ENCODE peak calls at places on chromosomes 4 and X, in nine cellular contexts. One of them, this sample, is unnamed.

GRCh38 chrX:103453655-103454054 is 65.6 kb downstream of the RAB40A start:
- DNase-seq in RCC 7860: no peak
- DNase-seq in upper lobe of right lung: no peak
- DNase-seq in endothelial cell of umbilical vein: peak; percentile 93
- DNase-seq in fibroblast of the conjunctiva: peak; percentile 93
- DNase-seq in GM19239: no peak
- DNase-seq in activated CD4-positive, alpha-beta T cell treated with anti-CD3 and anti-CD28 coated beads, Interleukin-2, amount 50 U/mL, for 48 hours: no peak
- DNase-seq in NCI-H1092 treated with DMSO at 0.1 percent for 48 hours: no peak
- DNase-seq in stimulated activated CD8-positive, alpha-beta memory T cell treated with anti-CD3 and anti-CD28 coated beads, Interleukin-7, amount 100 ng/mL, for 48 hours: no peak
- DNase-seq in this sample: no peak

GRCh38 chr4:185682236-185682635 is 129.8 kb downstream of the SORBS2 start:
- DNase-seq in RCC 7860: peak; percentile 39
- DNase-seq in upper lobe of right lung: no peak
- DNase-seq in endothelial cell of umbilical vein: peak; percentile 35
- DNase-seq in fibroblast of the conjunctiva: no peak
- DNase-seq in GM19239: no peak
- DNase-seq in activated CD4-positive, alpha-beta T cell treated with anti-CD3 and anti-CD28 coated beads, Interleukin-2, amount 50 U/mL, for 48 hours: no peak
- DNase-seq in NCI-H1092 treated with DMSO at 0.1 percent for 48 hours: no peak
- DNase-seq in stimulated activated CD8-positive, alpha-beta memory T cell treated with anti-CD3 and anti-CD28 coated beads, Interleukin-7, amount 100 ng/mL, for 48 hours: no peak
- DNase-seq in this sample: no peak

GRCh38 chr4:154658680-154659402 is 46.4 kb upstream of the FGG start:
- DNase-seq in RCC 7860: no peak
- DNase-seq in upper lobe of right lung: no peak
- DNase-seq in endothelial cell of umbilical vein: no peak
- DNase-seq in fibroblast of the conjunctiva: no peak
- DNase-seq in GM19239: no peak
- DNase-seq in activated CD4-positive, alpha-beta T cell treated with anti-CD3 and anti-CD28 coated beads, Interleukin-2, amount 50 U/mL, for 48 hours: no peak
- DNase-seq in NCI-H1092 treated with DMSO at 0.1 percent for 48 hours: no peak
- DNase-seq in stimulated activated CD8-positive, alpha-beta memory T cell treated with anti-CD3 and anti-CD28 coated beads, Interleukin-7, amount 100 ng/mL, for 48 hours: no peak
- DNase-seq in this sample: no peak

GRCh38 chr4:10457255-10457801 is at the start of gene ZNF518B:
- DNase-seq in RCC 7860: no peak
- DNase-seq in upper lobe of right lung: peak; percentile 87
- DNase-seq in endothelial cell of umbilical vein: peak; percentile 66
- DNase-seq in fibroblast of the conjunctiva: peak; percentile 37
- DNase-seq in GM19239: peak; percentile 84
- DNase-seq in activated CD4-positive, alpha-beta T cell treated with anti-CD3 and anti-CD28 coated beads, Interleukin-2, amount 50 U/mL, for 48 hours: peak; percentile 78
- DNase-seq in NCI-H1092 treated with DMSO at 0.1 percent for 48 hours: peak; percentile 49
- DNase-seq in stimulated activated CD8-positive, alpha-beta memory T cell treated with anti-CD3 and anti-CD28 coated beads, Interleukin-7, amount 100 ng/mL, for 48 hours: peak; percentile 66
- DNase-seq in this sample: no peak

GRCh38 chrX:20595928-20596550 is 329.3 kb upstream of the RPS6KA3 start:
- DNase-seq in RCC 7860: peak; percentile 43
- DNase-seq in upper lobe of right lung: no peak
- DNase-seq in endothelial cell of umbilical vein: no peak
- DNase-seq in fibroblast of the conjunctiva: no peak
- DNase-seq in GM19239: no peak
- DNase-seq in activated CD4-positive, alpha-beta T cell treated with anti-CD3 and anti-CD28 coated beads, Interleukin-2, amount 50 U/mL, for 48 hours: peak; percentile 58
- DNase-seq in NCI-H1092 treated with DMSO at 0.1 percent for 48 hours: no peak
- DNase-seq in stimulated activated CD8-positive, alpha-beta memory T cell treated with anti-CD3 and anti-CD28 coated beads, Interleukin-7, amount 100 ng/mL, for 48 hours: peak; percentile 37
- DNase-seq in this sample: no peak

GRCh38 chrX:77749695-77750094 is 36.3 kb downstream of the ATRX start:
- DNase-seq in RCC 7860: peak; percentile 41
- DNase-seq in upper lobe of right lung: no peak
- DNase-seq in endothelial cell of umbilical vein: no peak
- DNase-seq in fibroblast of the conjunctiva: peak; percentile 10
- DNase-seq in GM19239: no peak
- DNase-seq in activated CD4-positive, alpha-beta T cell treated with anti-CD3 and anti-CD28 coated beads, Interleukin-2, amount 50 U/mL, for 48 hours: no peak
- DNase-seq in NCI-H1092 treated with DMSO at 0.1 percent for 48 hours: no peak
- DNase-seq in stimulated activated CD8-positive, alpha-beta memory T cell treated with anti-CD3 and anti-CD28 coated beads, Interleukin-7, amount 100 ng/mL, for 48 hours: no peak
- DNase-seq in this sample: no peak

GRCh38 chr4:17726911-17727310 is 54.5 kb downstream of the FAM184B start:
- DNase-seq in RCC 7860: no peak
- DNase-seq in upper lobe of right lung: no peak
- DNase-seq in endothelial cell of umbilical vein: no peak
- DNase-seq in fibroblast of the conjunctiva: no peak
- DNase-seq in GM19239: no peak
- DNase-seq in activated CD4-positive, alpha-beta T cell treated with anti-CD3 and anti-CD28 coated beads, Interleukin-2, amount 50 U/mL, for 48 hours: no peak
- DNase-seq in NCI-H1092 treated with DMSO at 0.1 percent for 48 hours: no peak
- DNase-seq in stimulated activated CD8-positive, alpha-beta memory T cell treated with anti-CD3 and anti-CD28 coated beads, Interleukin-7, amount 100 ng/mL, for 48 hours: no peak
- DNase-seq in this sample: no peak

GRCh38 chr4:52103314-52103713 is 52.2 kb downstream of the SPATA18 start:
- DNase-seq in RCC 7860: no peak
- DNase-seq in upper lobe of right lung: no peak
- DNase-seq in endothelial cell of umbilical vein: peak; percentile 7
- DNase-seq in fibroblast of the conjunctiva: no peak
- DNase-seq in GM19239: no peak
- DNase-seq in activated CD4-positive, alpha-beta T cell treated with anti-CD3 and anti-CD28 coated beads, Interleukin-2, amount 50 U/mL, for 48 hours: no peak
- DNase-seq in NCI-H1092 treated with DMSO at 0.1 percent for 48 hours: peak; percentile 20
- DNase-seq in stimulated activated CD8-positive, alpha-beta memory T cell treated with anti-CD3 and anti-CD28 coated beads, Interleukin-7, amount 100 ng/mL, for 48 hours: no peak
- DNase-seq in this sample: no peak

GRCh38 chr4:2419814-2420213 is 1.1 kb downstream of the CFAP99 start:
- DNase-seq in RCC 7860: no peak
- DNase-seq in upper lobe of right lung: peak; percentile 65
- DNase-seq in endothelial cell of umbilical vein: no peak
- DNase-seq in fibroblast of the conjunctiva: no peak
- DNase-seq in GM19239: no peak
- DNase-seq in activated CD4-positive, alpha-beta T cell treated with anti-CD3 and anti-CD28 coated beads, Interleukin-2, amount 50 U/mL, for 48 hours: no peak
- DNase-seq in NCI-H1092 treated with DMSO at 0.1 percent for 48 hours: no peak
- DNase-seq in stimulated activated CD8-positive, alpha-beta memory T cell treated with anti-CD3 and anti-CD28 coated beads, Interleukin-7, amount 100 ng/mL, for 48 hours: no peak
- DNase-seq in this sample: no peak

GRCh38 chrX:68175569-68175968 is 257.7 kb downstream of the OPHN1 start:
- DNase-seq in RCC 7860: no peak
- DNase-seq in upper lobe of right lung: no peak
- DNase-seq in endothelial cell of umbilical vein: no peak
- DNase-seq in fibroblast of the conjunctiva: no peak
- DNase-seq in GM19239: no peak
- DNase-seq in activated CD4-positive, alpha-beta T cell treated with anti-CD3 and anti-CD28 coated beads, Interleukin-2, amount 50 U/mL, for 48 hours: no peak
- DNase-seq in NCI-H1092 treated with DMSO at 0.1 percent for 48 hours: no peak
- DNase-seq in stimulated activated CD8-positive, alpha-beta memory T cell treated with anti-CD3 and anti-CD28 coated beads, Interleukin-7, amount 100 ng/mL, for 48 hours: no peak
- DNase-seq in this sample: no peak

GRCh38 chr4:156934259-156934635 is 37.4 kb downstream of the PDGFC start:
- DNase-seq in RCC 7860: no peak
- DNase-seq in upper lobe of right lung: no peak
- DNase-seq in endothelial cell of umbilical vein: no peak
- DNase-seq in fibroblast of the conjunctiva: no peak
- DNase-seq in GM19239: no peak
- DNase-seq in activated CD4-positive, alpha-beta T cell treated with anti-CD3 and anti-CD28 coated beads, Interleukin-2, amount 50 U/mL, for 48 hours: no peak
- DNase-seq in NCI-H1092 treated with DMSO at 0.1 percent for 48 hours: no peak
- DNase-seq in stimulated activated CD8-positive, alpha-beta memory T cell treated with anti-CD3 and anti-CD28 coated beads, Interleukin-7, amount 100 ng/mL, for 48 hours: no peak
- DNase-seq in this sample: no peak

GRCh38 chr4:112038861-112039260 is 106.4 kb upstream of the FAM241A start:
- DNase-seq in RCC 7860: peak; percentile 24
- DNase-seq in upper lobe of right lung: no peak
- DNase-seq in endothelial cell of umbilical vein: no peak
- DNase-seq in fibroblast of the conjunctiva: no peak
- DNase-seq in GM19239: no peak
- DNase-seq in activated CD4-positive, alpha-beta T cell treated with anti-CD3 and anti-CD28 coated beads, Interleukin-2, amount 50 U/mL, for 48 hours: no peak
- DNase-seq in NCI-H1092 treated with DMSO at 0.1 percent for 48 hours: no peak
- DNase-seq in stimulated activated CD8-positive, alpha-beta memory T cell treated with anti-CD3 and anti-CD28 coated beads, Interleukin-7, amount 100 ng/mL, for 48 hours: no peak
- DNase-seq in this sample: no peak

GRCh38 chr4:23884261-23884660 is 5.6 kb downstream of the PPARGC1A start:
- DNase-seq in RCC 7860: no peak
- DNase-seq in upper lobe of right lung: no peak
- DNase-seq in endothelial cell of umbilical vein: no peak
- DNase-seq in fibroblast of the conjunctiva: no peak
- DNase-seq in GM19239: no peak
- DNase-seq in activated CD4-positive, alpha-beta T cell treated with anti-CD3 and anti-CD28 coated beads, Interleukin-2, amount 50 U/mL, for 48 hours: no peak
- DNase-seq in NCI-H1092 treated with DMSO at 0.1 percent for 48 hours: no peak
- DNase-seq in stimulated activated CD8-positive, alpha-beta memory T cell treated with anti-CD3 and anti-CD28 coated beads, Interleukin-7, amount 100 ng/mL, for 48 hours: no peak
- DNase-seq in this sample: no peak

GRCh38 chrX:38651625-38652601 is 90.6 kb downstream of the TSPAN7 start:
- DNase-seq in RCC 7860: no peak
- DNase-seq in upper lobe of right lung: no peak
- DNase-seq in endothelial cell of umbilical vein: no peak
- DNase-seq in fibroblast of the conjunctiva: no peak
- DNase-seq in GM19239: no peak
- DNase-seq in activated CD4-positive, alpha-beta T cell treated with anti-CD3 and anti-CD28 coated beads, Interleukin-2, amount 50 U/mL, for 48 hours: no peak
- DNase-seq in NCI-H1092 treated with DMSO at 0.1 percent for 48 hours: no peak
- DNase-seq in stimulated activated CD8-positive, alpha-beta memory T cell treated with anti-CD3 and anti-CD28 coated beads, Interleukin-7, amount 100 ng/mL, for 48 hours: no peak
- DNase-seq in this sample: no peak

GRCh38 chrX:9926002-9926401 is 41.2 kb upstream of the CLDN34 start:
- DNase-seq in RCC 7860: no peak
- DNase-seq in upper lobe of right lung: no peak
- DNase-seq in endothelial cell of umbilical vein: no peak
- DNase-seq in fibroblast of the conjunctiva: no peak
- DNase-seq in GM19239: no peak
- DNase-seq in activated CD4-positive, alpha-beta T cell treated with anti-CD3 and anti-CD28 coated beads, Interleukin-2, amount 50 U/mL, for 48 hours: no peak
- DNase-seq in NCI-H1092 treated with DMSO at 0.1 percent for 48 hours: no peak
- DNase-seq in stimulated activated CD8-positive, alpha-beta memory T cell treated with anti-CD3 and anti-CD28 coated beads, Interleukin-7, amount 100 ng/mL, for 48 hours: no peak
- DNase-seq in this sample: no peak

GRCh38 chr4:67549123-67549522 is 3.8 kb upstream of the CENPC start:
- DNase-seq in RCC 7860: no peak
- DNase-seq in upper lobe of right lung: no peak
- DNase-seq in endothelial cell of umbilical vein: peak; percentile 59
- DNase-seq in fibroblast of the conjunctiva: no peak
- DNase-seq in GM19239: no peak
- DNase-seq in activated CD4-positive, alpha-beta T cell treated with anti-CD3 and anti-CD28 coated beads, Interleukin-2, amount 50 U/mL, for 48 hours: no peak
- DNase-seq in NCI-H1092 treated with DMSO at 0.1 percent for 48 hours: peak; percentile 59
- DNase-seq in stimulated activated CD8-positive, alpha-beta memory T cell treated with anti-CD3 and anti-CD28 coated beads, Interleukin-7, amount 100 ng/mL, for 48 hours: no peak
- DNase-seq in this sample: no peak

GRCh38 chr4:2497324-2497723 is 28.4 kb downstream of the RNF4 start:
- DNase-seq in RCC 7860: no peak
- DNase-seq in upper lobe of right lung: no peak
- DNase-seq in endothelial cell of umbilical vein: no peak
- DNase-seq in fibroblast of the conjunctiva: no peak
- DNase-seq in GM19239: no peak
- DNase-seq in activated CD4-positive, alpha-beta T cell treated with anti-CD3 and anti-CD28 coated beads, Interleukin-2, amount 50 U/mL, for 48 hours: no peak
- DNase-seq in NCI-H1092 treated with DMSO at 0.1 percent for 48 hours: no peak
- DNase-seq in stimulated activated CD8-positive, alpha-beta memory T cell treated with anti-CD3 and anti-CD28 coated beads, Interleukin-7, amount 100 ng/mL, for 48 hours: no peak
- DNase-seq in this sample: no peak

GRCh38 chrX:80876877-80877276 is 67.2 kb upstream of the BRWD3 start:
- DNase-seq in RCC 7860: peak; percentile 5
- DNase-seq in upper lobe of right lung: no peak
- DNase-seq in endothelial cell of umbilical vein: peak; percentile 8
- DNase-seq in fibroblast of the conjunctiva: peak; percentile 27
- DNase-seq in GM19239: peak; percentile 1
- DNase-seq in activated CD4-positive, alpha-beta T cell treated with anti-CD3 and anti-CD28 coated beads, Interleukin-2, amount 50 U/mL, for 48 hours: no peak
- DNase-seq in NCI-H1092 treated with DMSO at 0.1 percent for 48 hours: peak; percentile 19
- DNase-seq in stimulated activated CD8-positive, alpha-beta memory T cell treated with anti-CD3 and anti-CD28 coated beads, Interleukin-7, amount 100 ng/mL, for 48 hours: no peak
- DNase-seq in this sample: peak; percentile 24

GRCh38 chr4:38099908-38100407 is 139.8 kb downstream of the PTTG2 start:
- DNase-seq in RCC 7860: no peak
- DNase-seq in upper lobe of right lung: no peak
- DNase-seq in endothelial cell of umbilical vein: peak; percentile 84
- DNase-seq in fibroblast of the conjunctiva: no peak
- DNase-seq in GM19239: no peak
- DNase-seq in activated CD4-positive, alpha-beta T cell treated with anti-CD3 and anti-CD28 coated beads, Interleukin-2, amount 50 U/mL, for 48 hours: no peak
- DNase-seq in NCI-H1092 treated with DMSO at 0.1 percent for 48 hours: no peak
- DNase-seq in stimulated activated CD8-positive, alpha-beta memory T cell treated with anti-CD3 and anti-CD28 coated beads, Interleukin-7, amount 100 ng/mL, for 48 hours: no peak
- DNase-seq in this sample: no peak

GRCh38 chr4:105306158-105306781 is 159.6 kb downstream of the TET2 start:
- DNase-seq in RCC 7860: peak; percentile 6
- DNase-seq in upper lobe of right lung: peak; percentile 58
- DNase-seq in endothelial cell of umbilical vein: no peak
- DNase-seq in fibroblast of the conjunctiva: no peak
- DNase-seq in GM19239: peak; percentile 30
- DNase-seq in activated CD4-positive, alpha-beta T cell treated with anti-CD3 and anti-CD28 coated beads, Interleukin-2, amount 50 U/mL, for 48 hours: peak; percentile 71
- DNase-seq in NCI-H1092 treated with DMSO at 0.1 percent for 48 hours: no peak
- DNase-seq in stimulated activated CD8-positive, alpha-beta memory T cell treated with anti-CD3 and anti-CD28 coated beads, Interleukin-7, amount 100 ng/mL, for 48 hours: peak; percentile 35
- DNase-seq in this sample: no peak

GRCh38 chr4:46856347-46856746 is 52.7 kb downstream of the COX7B2 start:
- DNase-seq in RCC 7860: no peak
- DNase-seq in upper lobe of right lung: no peak
- DNase-seq in endothelial cell of umbilical vein: no peak
- DNase-seq in fibroblast of the conjunctiva: no peak
- DNase-seq in GM19239: no peak
- DNase-seq in activated CD4-positive, alpha-beta T cell treated with anti-CD3 and anti-CD28 coated beads, Interleukin-2, amount 50 U/mL, for 48 hours: no peak
- DNase-seq in NCI-H1092 treated with DMSO at 0.1 percent for 48 hours: no peak
- DNase-seq in stimulated activated CD8-positive, alpha-beta memory T cell treated with anti-CD3 and anti-CD28 coated beads, Interleukin-7, amount 100 ng/mL, for 48 hours: no peak
- DNase-seq in this sample: no peak

GRCh38 chrX:46965125-46965758 is 53.0 kb downstream of the JADE3 start:
- DNase-seq in RCC 7860: peak; percentile 18
- DNase-seq in upper lobe of right lung: no peak
- DNase-seq in endothelial cell of umbilical vein: peak; percentile 15
- DNase-seq in fibroblast of the conjunctiva: no peak
- DNase-seq in GM19239: no peak
- DNase-seq in activated CD4-positive, alpha-beta T cell treated with anti-CD3 and anti-CD28 coated beads, Interleukin-2, amount 50 U/mL, for 48 hours: no peak
- DNase-seq in NCI-H1092 treated with DMSO at 0.1 percent for 48 hours: no peak
- DNase-seq in stimulated activated CD8-positive, alpha-beta memory T cell treated with anti-CD3 and anti-CD28 coated beads, Interleukin-7, amount 100 ng/mL, for 48 hours: no peak
- DNase-seq in this sample: no peak

GRCh38 chr4:161841759-161842158 is 322.0 kb downstream of the FSTL5 start:
- DNase-seq in RCC 7860: no peak
- DNase-seq in upper lobe of right lung: no peak
- DNase-seq in endothelial cell of umbilical vein: no peak
- DNase-seq in fibroblast of the conjunctiva: no peak
- DNase-seq in GM19239: no peak
- DNase-seq in activated CD4-positive, alpha-beta T cell treated with anti-CD3 and anti-CD28 coated beads, Interleukin-2, amount 50 U/mL, for 48 hours: no peak
- DNase-seq in NCI-H1092 treated with DMSO at 0.1 percent for 48 hours: no peak
- DNase-seq in stimulated activated CD8-positive, alpha-beta memory T cell treated with anti-CD3 and anti-CD28 coated beads, Interleukin-7, amount 100 ng/mL, for 48 hours: no peak
- DNase-seq in this sample: no peak

GRCh38 chr4:122009524-122009923 is 57.7 kb upstream of the TRPC3 start:
- DNase-seq in RCC 7860: no peak
- DNase-seq in upper lobe of right lung: no peak
- DNase-seq in endothelial cell of umbilical vein: no peak
- DNase-seq in fibroblast of the conjunctiva: no peak
- DNase-seq in GM19239: no peak
- DNase-seq in activated CD4-positive, alpha-beta T cell treated with anti-CD3 and anti-CD28 coated beads, Interleukin-2, amount 50 U/mL, for 48 hours: no peak
- DNase-seq in NCI-H1092 treated with DMSO at 0.1 percent for 48 hours: no peak
- DNase-seq in stimulated activated CD8-positive, alpha-beta memory T cell treated with anti-CD3 and anti-CD28 coated beads, Interleukin-7, amount 100 ng/mL, for 48 hours: no peak
- DNase-seq in this sample: no peak

GRCh38 chr4:98193459-98194105 is 50.3 kb upstream of the STPG2 start:
- DNase-seq in RCC 7860: no peak
- DNase-seq in upper lobe of right lung: no peak
- DNase-seq in endothelial cell of umbilical vein: no peak
- DNase-seq in fibroblast of the conjunctiva: no peak
- DNase-seq in GM19239: no peak
- DNase-seq in activated CD4-positive, alpha-beta T cell treated with anti-CD3 and anti-CD28 coated beads, Interleukin-2, amount 50 U/mL, for 48 hours: no peak
- DNase-seq in NCI-H1092 treated with DMSO at 0.1 percent for 48 hours: no peak
- DNase-seq in stimulated activated CD8-positive, alpha-beta memory T cell treated with anti-CD3 and anti-CD28 coated beads, Interleukin-7, amount 100 ng/mL, for 48 hours: no peak
- DNase-seq in this sample: no peak

GRCh38 chrX:3522016-3522690 is 175.7 kb upstream of the MXRA5 start:
- DNase-seq in RCC 7860: no peak
- DNase-seq in upper lobe of right lung: no peak
- DNase-seq in endothelial cell of umbilical vein: no peak
- DNase-seq in fibroblast of the conjunctiva: peak; percentile 63
- DNase-seq in GM19239: no peak
- DNase-seq in activated CD4-positive, alpha-beta T cell treated with anti-CD3 and anti-CD28 coated beads, Interleukin-2, amount 50 U/mL, for 48 hours: no peak
- DNase-seq in NCI-H1092 treated with DMSO at 0.1 percent for 48 hours: no peak
- DNase-seq in stimulated activated CD8-positive, alpha-beta memory T cell treated with anti-CD3 and anti-CD28 coated beads, Interleukin-7, amount 100 ng/mL, for 48 hours: no peak
- DNase-seq in this sample: no peak

GRCh38 chrX:97399400-97399799 is 515.7 kb downstream of the RPA4 start:
- DNase-seq in RCC 7860: peak; percentile 45
- DNase-seq in upper lobe of right lung: no peak
- DNase-seq in endothelial cell of umbilical vein: peak; percentile 32
- DNase-seq in fibroblast of the conjunctiva: peak; percentile 5
- DNase-seq in GM19239: no peak
- DNase-seq in activated CD4-positive, alpha-beta T cell treated with anti-CD3 and anti-CD28 coated beads, Interleukin-2, amount 50 U/mL, for 48 hours: no peak
- DNase-seq in NCI-H1092 treated with DMSO at 0.1 percent for 48 hours: no peak
- DNase-seq in stimulated activated CD8-positive, alpha-beta memory T cell treated with anti-CD3 and anti-CD28 coated beads, Interleukin-7, amount 100 ng/mL, for 48 hours: no peak
- DNase-seq in this sample: no peak

GRCh38 chr4:8153441-8153840 is 5.2 kb downstream of the ABLIM2 start:
- DNase-seq in RCC 7860: no peak
- DNase-seq in upper lobe of right lung: no peak
- DNase-seq in endothelial cell of umbilical vein: no peak
- DNase-seq in fibroblast of the conjunctiva: no peak
- DNase-seq in GM19239: no peak
- DNase-seq in activated CD4-positive, alpha-beta T cell treated with anti-CD3 and anti-CD28 coated beads, Interleukin-2, amount 50 U/mL, for 48 hours: no peak
- DNase-seq in NCI-H1092 treated with DMSO at 0.1 percent for 48 hours: no peak
- DNase-seq in stimulated activated CD8-positive, alpha-beta memory T cell treated with anti-CD3 and anti-CD28 coated beads, Interleukin-7, amount 100 ng/mL, for 48 hours: no peak
- DNase-seq in this sample: no peak

GRCh38 chrX:131762802-131763234 is 218.9 kb downstream of the OR13H1 start:
- DNase-seq in RCC 7860: peak; percentile 8
- DNase-seq in upper lobe of right lung: no peak
- DNase-seq in endothelial cell of umbilical vein: no peak
- DNase-seq in fibroblast of the conjunctiva: peak; percentile 63
- DNase-seq in GM19239: no peak
- DNase-seq in activated CD4-positive, alpha-beta T cell treated with anti-CD3 and anti-CD28 coated beads, Interleukin-2, amount 50 U/mL, for 48 hours: no peak
- DNase-seq in NCI-H1092 treated with DMSO at 0.1 percent for 48 hours: no peak
- DNase-seq in stimulated activated CD8-positive, alpha-beta memory T cell treated with anti-CD3 and anti-CD28 coated beads, Interleukin-7, amount 100 ng/mL, for 48 hours: no peak
- DNase-seq in this sample: no peak

This sample was measured in SK-N-MC.